ENCODE peak calls at places on chromosomes 16 and 17, in nine cellular contexts. One of them, this sample, is unnamed.

GRCh38 chr16:48081656-48082055 is 74.1 kb downstream of the ABCC12 start:
- DNase-seq in T-helper 2 cell: no peak
- DNase-seq in CD4-positive, alpha-beta T cell: no peak
- DNase-seq in aorta: no peak
- DNase-seq in NAMALWA: no peak
- DNase-seq in stimulated activated CD4-positive, alpha-beta T cell treated with anti-CD3 and anti-CD28 coated beads, TNF-alpha, amount 100 ng/mL, for 24 hours: no peak
- DNase-seq in COR-L47: no peak
- DNase-seq in NCI-H1436: no peak
- DNase-seq in B cell: no peak
- DNase-seq in this sample: no peak

GRCh38 chr16:71489122-71489521 is at the start of gene ZNF19:
- DNase-seq in T-helper 2 cell: no peak
- DNase-seq in CD4-positive, alpha-beta T cell: no peak
- DNase-seq in aorta: no peak
- DNase-seq in NAMALWA: no peak
- DNase-seq in stimulated activated CD4-positive, alpha-beta T cell treated with anti-CD3 and anti-CD28 coated beads, TNF-alpha, amount 100 ng/mL, for 24 hours: no peak
- DNase-seq in COR-L47: no peak
- DNase-seq in NCI-H1436: no peak
- DNase-seq in B cell: no peak
- DNase-seq in this sample: no peak

GRCh38 chr17:68909066-68909465 is 46.1 kb downstream of the ABCA8 start:
- DNase-seq in T-helper 2 cell: no peak
- DNase-seq in CD4-positive, alpha-beta T cell: no peak
- DNase-seq in aorta: no peak
- DNase-seq in NAMALWA: peak; percentile 26
- DNase-seq in stimulated activated CD4-positive, alpha-beta T cell treated with anti-CD3 and anti-CD28 coated beads, TNF-alpha, amount 100 ng/mL, for 24 hours: no peak
- DNase-seq in COR-L47: no peak
- DNase-seq in NCI-H1436: no peak
- DNase-seq in B cell: no peak
- DNase-seq in this sample: peak; percentile 58

GRCh38 chr16:1621851-1622250 is 9.7 kb downstream of the CRAMP1 start:
- DNase-seq in T-helper 2 cell: no peak
- DNase-seq in CD4-positive, alpha-beta T cell: no peak
- DNase-seq in aorta: no peak
- DNase-seq in NAMALWA: no peak
- DNase-seq in stimulated activated CD4-positive, alpha-beta T cell treated with anti-CD3 and anti-CD28 coated beads, TNF-alpha, amount 100 ng/mL, for 24 hours: no peak
- DNase-seq in COR-L47: no peak
- DNase-seq in NCI-H1436: no peak
- DNase-seq in B cell: no peak
- DNase-seq in this sample: no peak

GRCh38 chr17:68182016-68182315 is 65.9 kb upstream of the AMZ2 start:
- DNase-seq in T-helper 2 cell: no peak
- DNase-seq in CD4-positive, alpha-beta T cell: no peak
- DNase-seq in aorta: no peak
- DNase-seq in NAMALWA: peak; percentile 91
- DNase-seq in stimulated activated CD4-positive, alpha-beta T cell treated with anti-CD3 and anti-CD28 coated beads, TNF-alpha, amount 100 ng/mL, for 24 hours: no peak
- DNase-seq in COR-L47: no peak
- DNase-seq in NCI-H1436: no peak
- DNase-seq in B cell: no peak
- DNase-seq in this sample: no peak

GRCh38 chr16:28100810-28101532 is 37.5 kb upstream of the GSG1L start:
- DNase-seq in T-helper 2 cell: no peak
- DNase-seq in CD4-positive, alpha-beta T cell: no peak
- DNase-seq in aorta: peak; percentile 55
- DNase-seq in NAMALWA: no peak
- DNase-seq in stimulated activated CD4-positive, alpha-beta T cell treated with anti-CD3 and anti-CD28 coated beads, TNF-alpha, amount 100 ng/mL, for 24 hours: no peak
- DNase-seq in COR-L47: no peak
- DNase-seq in NCI-H1436: no peak
- DNase-seq in B cell: no peak
- DNase-seq in this sample: no peak

GRCh38 chr17:41681776-41682175 is 6.9 kb upstream of the EIF1 start:
- DNase-seq in T-helper 2 cell: no peak
- DNase-seq in CD4-positive, alpha-beta T cell: no peak
- DNase-seq in aorta: no peak
- DNase-seq in NAMALWA: no peak
- DNase-seq in stimulated activated CD4-positive, alpha-beta T cell treated with anti-CD3 and anti-CD28 coated beads, TNF-alpha, amount 100 ng/mL, for 24 hours: no peak
- DNase-seq in COR-L47: no peak
- DNase-seq in NCI-H1436: no peak
- DNase-seq in B cell: no peak
- DNase-seq in this sample: no peak

GRCh38 chr16:55367796-55368195 is 43.8 kb downstream of the IRX6 start:
- DNase-seq in T-helper 2 cell: no peak
- DNase-seq in CD4-positive, alpha-beta T cell: no peak
- DNase-seq in aorta: no peak
- DNase-seq in NAMALWA: no peak
- DNase-seq in stimulated activated CD4-positive, alpha-beta T cell treated with anti-CD3 and anti-CD28 coated beads, TNF-alpha, amount 100 ng/mL, for 24 hours: no peak
- DNase-seq in COR-L47: no peak
- DNase-seq in NCI-H1436: no peak
- DNase-seq in B cell: no peak
- DNase-seq in this sample: no peak

GRCh38 chr17:61660726-61661125 is 69.7 kb upstream of the NACA2 start:
- DNase-seq in T-helper 2 cell: no peak
- DNase-seq in CD4-positive, alpha-beta T cell: no peak
- DNase-seq in aorta: no peak
- DNase-seq in NAMALWA: no peak
- DNase-seq in stimulated activated CD4-positive, alpha-beta T cell treated with anti-CD3 and anti-CD28 coated beads, TNF-alpha, amount 100 ng/mL, for 24 hours: no peak
- DNase-seq in COR-L47: no peak
- DNase-seq in NCI-H1436: no peak
- DNase-seq in B cell: no peak
- DNase-seq in this sample: no peak

GRCh38 chr16:9081843-9082242 is 9.6 kb upstream of the HAPSTR1 start:
- DNase-seq in T-helper 2 cell: no peak
- DNase-seq in CD4-positive, alpha-beta T cell: no peak
- DNase-seq in aorta: no peak
- DNase-seq in NAMALWA: no peak
- DNase-seq in stimulated activated CD4-positive, alpha-beta T cell treated with anti-CD3 and anti-CD28 coated beads, TNF-alpha, amount 100 ng/mL, for 24 hours: no peak
- DNase-seq in COR-L47: no peak
- DNase-seq in NCI-H1436: no peak
- DNase-seq in B cell: no peak
- DNase-seq in this sample: no peak

GRCh38 chr17:80789356-80789902 is 202.2 kb upstream of the CHMP6 start:
- DNase-seq in T-helper 2 cell: no peak
- DNase-seq in CD4-positive, alpha-beta T cell: no peak
- DNase-seq in aorta: no peak
- DNase-seq in NAMALWA: peak; percentile 39
- DNase-seq in stimulated activated CD4-positive, alpha-beta T cell treated with anti-CD3 and anti-CD28 coated beads, TNF-alpha, amount 100 ng/mL, for 24 hours: no peak
- DNase-seq in COR-L47: no peak
- DNase-seq in NCI-H1436: peak; percentile 46
- DNase-seq in B cell: no peak
- DNase-seq in this sample: no peak

GRCh38 chr16:17277981-17278381 is 192.8 kb downstream of the XYLT1 start:
- DNase-seq in T-helper 2 cell: no peak
- DNase-seq in CD4-positive, alpha-beta T cell: no peak
- DNase-seq in aorta: no peak
- DNase-seq in NAMALWA: peak; percentile 46
- DNase-seq in stimulated activated CD4-positive, alpha-beta T cell treated with anti-CD3 and anti-CD28 coated beads, TNF-alpha, amount 100 ng/mL, for 24 hours: no peak
- DNase-seq in COR-L47: no peak
- DNase-seq in NCI-H1436: no peak
- DNase-seq in B cell: peak; percentile 53
- DNase-seq in this sample: no peak

GRCh38 chr16:57379579-57379978 is 7.3 kb downstream of the CX3CL1 start:
- DNase-seq in T-helper 2 cell: no peak
- DNase-seq in CD4-positive, alpha-beta T cell: no peak
- DNase-seq in aorta: no peak
- DNase-seq in NAMALWA: no peak
- DNase-seq in stimulated activated CD4-positive, alpha-beta T cell treated with anti-CD3 and anti-CD28 coated beads, TNF-alpha, amount 100 ng/mL, for 24 hours: no peak
- DNase-seq in COR-L47: no peak
- DNase-seq in NCI-H1436: no peak
- DNase-seq in B cell: no peak
- DNase-seq in this sample: no peak

GRCh38 chr16:6018848-6019489 is 921.4 kb upstream of the EEF2KMT start:
- DNase-seq in T-helper 2 cell: no peak
- DNase-seq in CD4-positive, alpha-beta T cell: no peak
- DNase-seq in aorta: no peak
- DNase-seq in NAMALWA: no peak
- DNase-seq in stimulated activated CD4-positive, alpha-beta T cell treated with anti-CD3 and anti-CD28 coated beads, TNF-alpha, amount 100 ng/mL, for 24 hours: no peak
- DNase-seq in COR-L47: no peak
- DNase-seq in NCI-H1436: no peak
- DNase-seq in B cell: no peak
- DNase-seq in this sample: no peak

GRCh38 chr16:57624044-57624688 is 4.3 kb upstream of the ADGRG1 start:
- DNase-seq in T-helper 2 cell: no peak
- DNase-seq in CD4-positive, alpha-beta T cell: no peak
- DNase-seq in aorta: peak; percentile 5
- DNase-seq in NAMALWA: no peak
- DNase-seq in stimulated activated CD4-positive, alpha-beta T cell treated with anti-CD3 and anti-CD28 coated beads, TNF-alpha, amount 100 ng/mL, for 24 hours: no peak
- DNase-seq in COR-L47: no peak
- DNase-seq in NCI-H1436: no peak
- DNase-seq in B cell: no peak
- DNase-seq in this sample: no peak

GRCh38 chr16:67185003-67185865 is 1.5 kb upstream of the MATCAP1 start:
- DNase-seq in T-helper 2 cell: peak; percentile 80
- DNase-seq in CD4-positive, alpha-beta T cell: peak; percentile 81
- DNase-seq in aorta: peak; percentile 99
- DNase-seq in NAMALWA: peak; percentile 90
- DNase-seq in stimulated activated CD4-positive, alpha-beta T cell treated with anti-CD3 and anti-CD28 coated beads, TNF-alpha, amount 100 ng/mL, for 24 hours: peak; percentile 74
- DNase-seq in COR-L47: peak; percentile 69
- DNase-seq in NCI-H1436: peak; percentile 63
- DNase-seq in B cell: peak; percentile 80
- DNase-seq in this sample: peak; percentile 44

GRCh38 chr16:81798311-81799137 is 19.4 kb downstream of the PLCG2 start:
- DNase-seq in T-helper 2 cell: no peak
- DNase-seq in CD4-positive, alpha-beta T cell: no peak
- DNase-seq in aorta: no peak
- DNase-seq in NAMALWA: peak; percentile 91
- DNase-seq in stimulated activated CD4-positive, alpha-beta T cell treated with anti-CD3 and anti-CD28 coated beads, TNF-alpha, amount 100 ng/mL, for 24 hours: no peak
- DNase-seq in COR-L47: no peak
- DNase-seq in NCI-H1436: no peak
- DNase-seq in B cell: peak; percentile 70
- DNase-seq in this sample: peak; percentile 29

GRCh38 chr16:73405851-73406250 is 357.9 kb upstream of the ZFHX3 start:
- DNase-seq in T-helper 2 cell: no peak
- DNase-seq in CD4-positive, alpha-beta T cell: no peak
- DNase-seq in aorta: no peak
- DNase-seq in NAMALWA: no peak
- DNase-seq in stimulated activated CD4-positive, alpha-beta T cell treated with anti-CD3 and anti-CD28 coated beads, TNF-alpha, amount 100 ng/mL, for 24 hours: no peak
- DNase-seq in COR-L47: no peak
- DNase-seq in NCI-H1436: no peak
- DNase-seq in B cell: no peak
- DNase-seq in this sample: no peak

GRCh38 chr17:9192010-9192409 is 170.7 kb downstream of the NTN1 start:
- DNase-seq in T-helper 2 cell: no peak
- DNase-seq in CD4-positive, alpha-beta T cell: no peak
- DNase-seq in aorta: no peak
- DNase-seq in NAMALWA: no peak
- DNase-seq in stimulated activated CD4-positive, alpha-beta T cell treated with anti-CD3 and anti-CD28 coated beads, TNF-alpha, amount 100 ng/mL, for 24 hours: no peak
- DNase-seq in COR-L47: peak; percentile 2
- DNase-seq in NCI-H1436: no peak
- DNase-seq in B cell: no peak
- DNase-seq in this sample: no peak

GRCh38 chr17:76089680-76090516 is 10.9 kb downstream of the ZACN start:
- DNase-seq in T-helper 2 cell: no peak
- DNase-seq in CD4-positive, alpha-beta T cell: no peak
- DNase-seq in aorta: peak; percentile 67
- DNase-seq in NAMALWA: no peak
- DNase-seq in stimulated activated CD4-positive, alpha-beta T cell treated with anti-CD3 and anti-CD28 coated beads, TNF-alpha, amount 100 ng/mL, for 24 hours: no peak
- DNase-seq in COR-L47: no peak
- DNase-seq in NCI-H1436: no peak
- DNase-seq in B cell: peak; percentile 11
- DNase-seq in this sample: no peak

GRCh38 chr17:36443777-36444176 is 42.7 kb upstream of the ZNHIT3 start:
- DNase-seq in T-helper 2 cell: no peak
- DNase-seq in CD4-positive, alpha-beta T cell: no peak
- DNase-seq in aorta: no peak
- DNase-seq in NAMALWA: no peak
- DNase-seq in stimulated activated CD4-positive, alpha-beta T cell treated with anti-CD3 and anti-CD28 coated beads, TNF-alpha, amount 100 ng/mL, for 24 hours: no peak
- DNase-seq in COR-L47: no peak
- DNase-seq in NCI-H1436: no peak
- DNase-seq in B cell: no peak
- DNase-seq in this sample: no peak

GRCh38 chr16:87541004-87541881 is 48.4 kb upstream of the ZCCHC14 start:
- DNase-seq in T-helper 2 cell: no peak
- DNase-seq in CD4-positive, alpha-beta T cell: no peak
- DNase-seq in aorta: peak; percentile 91
- DNase-seq in NAMALWA: no peak
- DNase-seq in stimulated activated CD4-positive, alpha-beta T cell treated with anti-CD3 and anti-CD28 coated beads, TNF-alpha, amount 100 ng/mL, for 24 hours: no peak
- DNase-seq in COR-L47: no peak
- DNase-seq in NCI-H1436: no peak
- DNase-seq in B cell: no peak
- DNase-seq in this sample: no peak

GRCh38 chr17:77346765-77347164 is 206.0 kb downstream of the SEC14L1 start:
- DNase-seq in T-helper 2 cell: no peak
- DNase-seq in CD4-positive, alpha-beta T cell: no peak
- DNase-seq in aorta: no peak
- DNase-seq in NAMALWA: no peak
- DNase-seq in stimulated activated CD4-positive, alpha-beta T cell treated with anti-CD3 and anti-CD28 coated beads, TNF-alpha, amount 100 ng/mL, for 24 hours: no peak
- DNase-seq in COR-L47: no peak
- DNase-seq in NCI-H1436: no peak
- DNase-seq in B cell: no peak
- DNase-seq in this sample: no peak

GRCh38 chr16:75801307-75801706 is 75.0 kb upstream of the CPHXL start:
- DNase-seq in T-helper 2 cell: no peak
- DNase-seq in CD4-positive, alpha-beta T cell: no peak
- DNase-seq in aorta: no peak
- DNase-seq in NAMALWA: peak; percentile 30
- DNase-seq in stimulated activated CD4-positive, alpha-beta T cell treated with anti-CD3 and anti-CD28 coated beads, TNF-alpha, amount 100 ng/mL, for 24 hours: no peak
- DNase-seq in COR-L47: no peak
- DNase-seq in NCI-H1436: no peak
- DNase-seq in B cell: no peak
- DNase-seq in this sample: no peak

GRCh38 chr16:87560428-87561199 is 41.7 kb upstream of the JPH3 start:
- DNase-seq in T-helper 2 cell: no peak
- DNase-seq in CD4-positive, alpha-beta T cell: peak; percentile 3
- DNase-seq in aorta: peak; percentile 82
- DNase-seq in NAMALWA: peak; percentile 86
- DNase-seq in stimulated activated CD4-positive, alpha-beta T cell treated with anti-CD3 and anti-CD28 coated beads, TNF-alpha, amount 100 ng/mL, for 24 hours: no peak
- DNase-seq in COR-L47: peak; percentile 14
- DNase-seq in NCI-H1436: no peak
- DNase-seq in B cell: no peak
- DNase-seq in this sample: no peak

GRCh38 chr16:70598937-70599503 is 47.3 kb upstream of the IL34 start:
- DNase-seq in T-helper 2 cell: no peak
- DNase-seq in CD4-positive, alpha-beta T cell: no peak
- DNase-seq in aorta: no peak
- DNase-seq in NAMALWA: no peak
- DNase-seq in stimulated activated CD4-positive, alpha-beta T cell treated with anti-CD3 and anti-CD28 coated beads, TNF-alpha, amount 100 ng/mL, for 24 hours: no peak
- DNase-seq in COR-L47: no peak
- DNase-seq in NCI-H1436: no peak
- DNase-seq in B cell: no peak
- DNase-seq in this sample: no peak

GRCh38 chr17:74163271-74163821 is 40.1 kb upstream of the RPL38 start:
- DNase-seq in T-helper 2 cell: no peak
- DNase-seq in CD4-positive, alpha-beta T cell: no peak
- DNase-seq in aorta: no peak
- DNase-seq in NAMALWA: no peak
- DNase-seq in stimulated activated CD4-positive, alpha-beta T cell treated with anti-CD3 and anti-CD28 coated beads, TNF-alpha, amount 100 ng/mL, for 24 hours: no peak
- DNase-seq in COR-L47: no peak
- DNase-seq in NCI-H1436: no peak
- DNase-seq in B cell: no peak
- DNase-seq in this sample: no peak

GRCh38 chr16:58198022-58198683 is at the start of gene CSNK2A2:
- DNase-seq in T-helper 2 cell: peak; percentile 60
- DNase-seq in CD4-positive, alpha-beta T cell: peak; percentile 76
- DNase-seq in aorta: peak; percentile 90
- DNase-seq in NAMALWA: peak; percentile 69
- DNase-seq in stimulated activated CD4-positive, alpha-beta T cell treated with anti-CD3 and anti-CD28 coated beads, TNF-alpha, amount 100 ng/mL, for 24 hours: peak; percentile 46
- DNase-seq in COR-L47: peak; percentile 64
- DNase-seq in NCI-H1436: peak; percentile 71
- DNase-seq in B cell: peak; percentile 99
- DNase-seq in this sample: peak; percentile 37

GRCh38 chr16:12245088-12245922 is 268.8 kb downstream of the SNX29 start:
- DNase-seq in T-helper 2 cell: no peak
- DNase-seq in CD4-positive, alpha-beta T cell: no peak
- DNase-seq in aorta: no peak
- DNase-seq in NAMALWA: no peak
- DNase-seq in stimulated activated CD4-positive, alpha-beta T cell treated with anti-CD3 and anti-CD28 coated beads, TNF-alpha, amount 100 ng/mL, for 24 hours: no peak
- DNase-seq in COR-L47: no peak
- DNase-seq in NCI-H1436: no peak
- DNase-seq in B cell: no peak
- DNase-seq in this sample: no peak

GRCh38 chr17:45101546-45101882 is 30.8 kb downstream of the PLCD3 start:
- DNase-seq in T-helper 2 cell: no peak
- DNase-seq in CD4-positive, alpha-beta T cell: no peak
- DNase-seq in aorta: no peak
- DNase-seq in NAMALWA: no peak
- DNase-seq in stimulated activated CD4-positive, alpha-beta T cell treated with anti-CD3 and anti-CD28 coated beads, TNF-alpha, amount 100 ng/mL, for 24 hours: no peak
- DNase-seq in COR-L47: no peak
- DNase-seq in NCI-H1436: no peak
- DNase-seq in B cell: no peak
- DNase-seq in this sample: no peak